ENCODE peak calls at places on chromosomes 13 and 19, in nine cellular contexts. One of them, this sample, is unnamed.

GRCh38 chr13:45047394-45048328 is 58.3 kb downstream of the GPALPP1 start:
- DNase-seq in activated CD8-positive, alpha-beta T cell treated with anti-CD3 and anti-CD28 coated beads, Interleukin-2, amount 10 ng/mL, durations not matched to agents 7 days and 5 days: peak; percentile 86
- DNase-seq in EL: peak; percentile 83
- DNase-seq in NAMALWA: peak; percentile 83
- DNase-seq in dorsolateral prefrontal cortex: peak; percentile 86
- DNase-seq in effector CD4-positive, alpha-beta T cell: peak; percentile 66
- DNase-seq in KG1: peak; percentile 68
- DNase-seq in NCI-H1930: peak; percentile 63
- DNase-seq in stimulated activated CD4-positive, alpha-beta T cell treated with anti-CD3 and anti-CD28 coated beads, Interleukin-15, amount 100 ng/mL, for 48 hours: peak; percentile 59
- DNase-seq in this sample: peak; percentile 84

GRCh38 chr13:22738357-22738756 is 442.4 kb upstream of the SGCG start:
- DNase-seq in activated CD8-positive, alpha-beta T cell treated with anti-CD3 and anti-CD28 coated beads, Interleukin-2, amount 10 ng/mL, durations not matched to agents 7 days and 5 days: no peak
- DNase-seq in EL: no peak
- DNase-seq in NAMALWA: no peak
- DNase-seq in dorsolateral prefrontal cortex: no peak
- DNase-seq in effector CD4-positive, alpha-beta T cell: no peak
- DNase-seq in KG1: no peak
- DNase-seq in NCI-H1930: no peak
- DNase-seq in stimulated activated CD4-positive, alpha-beta T cell treated with anti-CD3 and anti-CD28 coated beads, Interleukin-15, amount 100 ng/mL, for 48 hours: no peak
- DNase-seq in this sample: no peak

GRCh38 chr13:106246817-106247216 is 288.6 kb downstream of the EFNB2 start:
- DNase-seq in activated CD8-positive, alpha-beta T cell treated with anti-CD3 and anti-CD28 coated beads, Interleukin-2, amount 10 ng/mL, durations not matched to agents 7 days and 5 days: no peak
- DNase-seq in EL: no peak
- DNase-seq in NAMALWA: no peak
- DNase-seq in dorsolateral prefrontal cortex: no peak
- DNase-seq in effector CD4-positive, alpha-beta T cell: no peak
- DNase-seq in KG1: no peak
- DNase-seq in NCI-H1930: no peak
- DNase-seq in stimulated activated CD4-positive, alpha-beta T cell treated with anti-CD3 and anti-CD28 coated beads, Interleukin-15, amount 100 ng/mL, for 48 hours: no peak
- DNase-seq in this sample: no peak

GRCh38 chr13:48818495-48818961 is 157.2 kb upstream of the FNDC3A start:
- DNase-seq in activated CD8-positive, alpha-beta T cell treated with anti-CD3 and anti-CD28 coated beads, Interleukin-2, amount 10 ng/mL, durations not matched to agents 7 days and 5 days: no peak
- DNase-seq in EL: peak; percentile 93
- DNase-seq in NAMALWA: no peak
- DNase-seq in dorsolateral prefrontal cortex: no peak
- DNase-seq in effector CD4-positive, alpha-beta T cell: no peak
- DNase-seq in KG1: no peak
- DNase-seq in NCI-H1930: no peak
- DNase-seq in stimulated activated CD4-positive, alpha-beta T cell treated with anti-CD3 and anti-CD28 coated beads, Interleukin-15, amount 100 ng/mL, for 48 hours: no peak
- DNase-seq in this sample: peak; percentile 54

GRCh38 chr13:106867249-106867648 is 299.3 kb upstream of the ARGLU1 start:
- DNase-seq in activated CD8-positive, alpha-beta T cell treated with anti-CD3 and anti-CD28 coated beads, Interleukin-2, amount 10 ng/mL, durations not matched to agents 7 days and 5 days: no peak
- DNase-seq in EL: no peak
- DNase-seq in NAMALWA: no peak
- DNase-seq in dorsolateral prefrontal cortex: no peak
- DNase-seq in effector CD4-positive, alpha-beta T cell: no peak
- DNase-seq in KG1: no peak
- DNase-seq in NCI-H1930: no peak
- DNase-seq in stimulated activated CD4-positive, alpha-beta T cell treated with anti-CD3 and anti-CD28 coated beads, Interleukin-15, amount 100 ng/mL, for 48 hours: no peak
- DNase-seq in this sample: no peak

GRCh38 chr13:24725379-24725778 is 38.6 kb upstream of the RNF17 start:
- DNase-seq in activated CD8-positive, alpha-beta T cell treated with anti-CD3 and anti-CD28 coated beads, Interleukin-2, amount 10 ng/mL, durations not matched to agents 7 days and 5 days: no peak
- DNase-seq in EL: no peak
- DNase-seq in NAMALWA: no peak
- DNase-seq in dorsolateral prefrontal cortex: no peak
- DNase-seq in effector CD4-positive, alpha-beta T cell: no peak
- DNase-seq in KG1: no peak
- DNase-seq in NCI-H1930: no peak
- DNase-seq in stimulated activated CD4-positive, alpha-beta T cell treated with anti-CD3 and anti-CD28 coated beads, Interleukin-15, amount 100 ng/mL, for 48 hours: no peak
- DNase-seq in this sample: peak; percentile 4

GRCh38 chr19:48724796-48725753 is 5.5 kb upstream of the MAMSTR start:
- DNase-seq in activated CD8-positive, alpha-beta T cell treated with anti-CD3 and anti-CD28 coated beads, Interleukin-2, amount 10 ng/mL, durations not matched to agents 7 days and 5 days: peak; percentile 63
- DNase-seq in EL: peak; percentile 96
- DNase-seq in NAMALWA: peak; percentile 94
- DNase-seq in dorsolateral prefrontal cortex: peak; percentile 16
- DNase-seq in effector CD4-positive, alpha-beta T cell: peak; percentile 24
- DNase-seq in KG1: peak; percentile 60
- DNase-seq in NCI-H1930: peak; percentile 37
- DNase-seq in stimulated activated CD4-positive, alpha-beta T cell treated with anti-CD3 and anti-CD28 coated beads, Interleukin-15, amount 100 ng/mL, for 48 hours: no peak
- DNase-seq in this sample: no peak

GRCh38 chr13:30696278-30697176 is 38.8 kb upstream of the ALOX5AP start:
- DNase-seq in activated CD8-positive, alpha-beta T cell treated with anti-CD3 and anti-CD28 coated beads, Interleukin-2, amount 10 ng/mL, durations not matched to agents 7 days and 5 days: peak; percentile 46
- DNase-seq in EL: peak; percentile 52
- DNase-seq in NAMALWA: no peak
- DNase-seq in dorsolateral prefrontal cortex: no peak
- DNase-seq in effector CD4-positive, alpha-beta T cell: no peak
- DNase-seq in KG1: peak; percentile 20
- DNase-seq in NCI-H1930: no peak
- DNase-seq in stimulated activated CD4-positive, alpha-beta T cell treated with anti-CD3 and anti-CD28 coated beads, Interleukin-15, amount 100 ng/mL, for 48 hours: no peak
- DNase-seq in this sample: peak; percentile 86

GRCh38 chr13:43489168-43489730 is 297.5 kb downstream of the ENOX1 start:
- DNase-seq in activated CD8-positive, alpha-beta T cell treated with anti-CD3 and anti-CD28 coated beads, Interleukin-2, amount 10 ng/mL, durations not matched to agents 7 days and 5 days: no peak
- DNase-seq in EL: no peak
- DNase-seq in NAMALWA: no peak
- DNase-seq in dorsolateral prefrontal cortex: no peak
- DNase-seq in effector CD4-positive, alpha-beta T cell: no peak
- DNase-seq in KG1: no peak
- DNase-seq in NCI-H1930: no peak
- DNase-seq in stimulated activated CD4-positive, alpha-beta T cell treated with anti-CD3 and anti-CD28 coated beads, Interleukin-15, amount 100 ng/mL, for 48 hours: no peak
- DNase-seq in this sample: no peak

GRCh38 chr19:49200238-49200862 is 42.8 kb downstream of the TRPM4 start:
- DNase-seq in activated CD8-positive, alpha-beta T cell treated with anti-CD3 and anti-CD28 coated beads, Interleukin-2, amount 10 ng/mL, durations not matched to agents 7 days and 5 days: peak; percentile 23
- DNase-seq in EL: no peak
- DNase-seq in NAMALWA: peak; percentile 68
- DNase-seq in dorsolateral prefrontal cortex: no peak
- DNase-seq in effector CD4-positive, alpha-beta T cell: no peak
- DNase-seq in KG1: no peak
- DNase-seq in NCI-H1930: no peak
- DNase-seq in stimulated activated CD4-positive, alpha-beta T cell treated with anti-CD3 and anti-CD28 coated beads, Interleukin-15, amount 100 ng/mL, for 48 hours: no peak
- DNase-seq in this sample: no peak

GRCh38 chr19:15439821-15440641 is 9.7 kb downstream of the WIZ start:
- DNase-seq in activated CD8-positive, alpha-beta T cell treated with anti-CD3 and anti-CD28 coated beads, Interleukin-2, amount 10 ng/mL, durations not matched to agents 7 days and 5 days: no peak
- DNase-seq in EL: no peak
- DNase-seq in NAMALWA: no peak
- DNase-seq in dorsolateral prefrontal cortex: no peak
- DNase-seq in effector CD4-positive, alpha-beta T cell: no peak
- DNase-seq in KG1: no peak
- DNase-seq in NCI-H1930: no peak
- DNase-seq in stimulated activated CD4-positive, alpha-beta T cell treated with anti-CD3 and anti-CD28 coated beads, Interleukin-15, amount 100 ng/mL, for 48 hours: no peak
- DNase-seq in this sample: no peak

GRCh38 chr19:1651061-1651547 is 1.3 kb downstream of the TCF3 start:
- DNase-seq in activated CD8-positive, alpha-beta T cell treated with anti-CD3 and anti-CD28 coated beads, Interleukin-2, amount 10 ng/mL, durations not matched to agents 7 days and 5 days: peak; percentile 73
- DNase-seq in EL: peak; percentile 26
- DNase-seq in NAMALWA: peak; percentile 71
- DNase-seq in dorsolateral prefrontal cortex: no peak
- DNase-seq in effector CD4-positive, alpha-beta T cell: peak; percentile 60
- DNase-seq in KG1: no peak
- DNase-seq in NCI-H1930: no peak
- DNase-seq in stimulated activated CD4-positive, alpha-beta T cell treated with anti-CD3 and anti-CD28 coated beads, Interleukin-15, amount 100 ng/mL, for 48 hours: no peak
- DNase-seq in this sample: no peak

GRCh38 chr19:56765107-56765506 is 75.4 kb downstream of the PEG3 start:
- DNase-seq in activated CD8-positive, alpha-beta T cell treated with anti-CD3 and anti-CD28 coated beads, Interleukin-2, amount 10 ng/mL, durations not matched to agents 7 days and 5 days: peak; percentile 38
- DNase-seq in EL: no peak
- DNase-seq in NAMALWA: no peak
- DNase-seq in dorsolateral prefrontal cortex: peak; percentile 86
- DNase-seq in effector CD4-positive, alpha-beta T cell: no peak
- DNase-seq in KG1: peak; percentile 13
- DNase-seq in NCI-H1930: peak; percentile 67
- DNase-seq in stimulated activated CD4-positive, alpha-beta T cell treated with anti-CD3 and anti-CD28 coated beads, Interleukin-15, amount 100 ng/mL, for 48 hours: no peak
- DNase-seq in this sample: no peak

GRCh38 chr13:34863360-34864135 is 78.5 kb upstream of the NBEA start:
- DNase-seq in activated CD8-positive, alpha-beta T cell treated with anti-CD3 and anti-CD28 coated beads, Interleukin-2, amount 10 ng/mL, durations not matched to agents 7 days and 5 days: no peak
- DNase-seq in EL: peak; percentile 92
- DNase-seq in NAMALWA: no peak
- DNase-seq in dorsolateral prefrontal cortex: no peak
- DNase-seq in effector CD4-positive, alpha-beta T cell: no peak
- DNase-seq in KG1: no peak
- DNase-seq in NCI-H1930: no peak
- DNase-seq in stimulated activated CD4-positive, alpha-beta T cell treated with anti-CD3 and anti-CD28 coated beads, Interleukin-15, amount 100 ng/mL, for 48 hours: no peak
- DNase-seq in this sample: peak; percentile 65